ENCODE peak calls at places on chromosome 18, in eight cellular contexts. V, Z, T, E, L, M, D and U are unnamed samples.

GRCh38 chr18:11498821-11499220 is 110.6 kb upstream of the SLC35G4 start:
- DNase-seq in Z (no peak), D (no peak), V (no peak), L (no peak), E (no peak), T (no peak), M (no peak), U (no peak)

GRCh38 chr18:48409591-48410094 is 460 bp upstream of the ZBTB7C start:
- DNase-seq in E (peak), T (peak), Z (peak), D (no peak), L (no peak), V (no peak), M (no peak), U (peak)

GRCh38 chr18:68104036-68104435 is 587.5 kb upstream of the DSEL start:
- DNase-seq in E (no peak), L (no peak), M (no peak), T (no peak), V (no peak), Z (no peak), D (no peak), U (no peak)

GRCh38 chr18:23889907-23890306 is 124.6 kb upstream of the TTC39C start:
- DNase-seq in E (no peak), V (no peak), T (no peak), D (no peak), Z (no peak), M (no peak), L (no peak), U (no peak)

GRCh38 chr18:30192216-30192615 is 850.3 kb downstream of the DSC3 start:
- DNase-seq in D (no peak), Z (no peak), V (no peak), E (no peak), T (no peak), L (no peak), M (no peak), U (no peak)

GRCh38 chr18:68991281-68991680 is 193.4 kb downstream of the CCDC102B start:
- DNase-seq in D (no peak), L (peak), M (no peak), Z (no peak), V (no peak), E (no peak), T (peak), U (no peak)

GRCh38 chr18:29271496-29271895 is 1094.6 kb upstream of the CDH2 start:
- DNase-seq in L (peak), V (no peak), D (no peak), M (no peak), Z (no peak), E (no peak), T (no peak), U (no peak)

GRCh38 chr18:29004921-29005320 is 828.0 kb upstream of the CDH2 start:
- DNase-seq in V (no peak), L (no peak), M (no peak), D (no peak), T (no peak), E (no peak), Z (no peak), U (no peak)

GRCh38 chr18:9048808-9049494 is 53.5 kb upstream of the NDUFV2 start:
- DNase-seq in D (no peak), V (no peak), L (peak), M (no peak), E (no peak), Z (no peak), T (no peak), U (no peak)

GRCh38 chr18:31555971-31556747 is 35.5 kb upstream of the TTR start:
- DNase-seq in T (peak), M (peak), V (peak), Z (no peak), D (no peak), E (no peak), L (peak), U (peak)

GRCh38 chr18:61948196-61948800 is 55.5 kb upstream of the RNF152 start:
- DNase-seq in M (no peak), T (no peak), D (no peak), V (no peak), E (no peak), Z (no peak), L (peak), U (no peak)

GRCh38 chr18:41323044-41323443 is 632.0 kb upstream of the PIK3C3 start:
- DNase-seq in V (no peak), T (no peak), Z (no peak), L (peak), D (no peak), E (no peak), M (no peak), U (no peak)

GRCh38 chr18:80037869-80038630 is 3.8 kb downstream of the RBFA start:
- DNase-seq in T (no peak), V (no peak), E (no peak), M (no peak), L (no peak), D (no peak), Z (no peak), U (no peak)

GRCh38 chr18:3885209-3885792 is 435.3 kb downstream of the TGIF1 start:
- DNase-seq in E (no peak), M (no peak), T (peak), Z (no peak), D (no peak), L (no peak), V (no peak), U (no peak)
- TF ChIP-seq CTCF in E (peak), M (no peak), T (peak), Z (no peak), D (no peak), L (no peak), V (peak), U (no peak)

DNA sequence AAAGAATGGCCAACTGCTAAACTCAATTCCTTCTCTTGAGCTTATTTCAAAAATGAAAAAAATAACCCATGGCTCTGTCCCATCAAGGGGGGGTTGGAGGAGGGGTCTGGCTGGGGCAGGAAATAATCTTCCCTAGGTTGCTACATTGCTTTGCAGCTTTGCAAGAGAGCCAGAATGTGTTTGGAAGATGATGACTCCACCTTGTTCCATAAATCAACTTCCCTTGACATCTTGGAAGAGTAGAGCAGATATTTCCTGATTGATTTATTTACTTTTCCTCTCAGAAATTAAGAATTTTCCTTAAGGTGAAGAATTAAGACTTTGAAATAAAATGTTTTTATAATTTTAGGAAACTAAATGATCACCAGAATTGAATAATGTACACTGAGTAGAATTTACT is 41.3 kb downstream of the ESCO1 start:
- DNase-seq in Z (no peak), D (no peak), T (no peak), M (no peak), E (no peak), L (no peak), V (no peak), U (no peak)
- H3K27ac ChIP-seq in Z (no peak), D (no peak), T (no peak), M (no peak), E (no peak), L (no peak), V (no peak), U (no peak)

GRCh38 chr18:7603259-7604000 is 36.3 kb downstream of the PTPRM start:
- DNase-seq in M (no peak), E (no peak), V (no peak), Z (no peak), D (no peak), T (no peak), L (no peak), U (no peak)

GRCh38 chr18:7600528-7601248 is 33.6 kb downstream of the PTPRM start:
- DNase-seq in L (no peak), T (no peak), M (no peak), Z (no peak), V (no peak), D (no peak), E (no peak), U (peak)

GRCh38 chr18:7600036-7600435 is 32.9 kb downstream of the PTPRM start:
- DNase-seq in L (no peak), E (no peak), Z (no peak), M (no peak), V (no peak), T (no peak), D (no peak), U (no peak)

GRCh38 chr18:7601936-7602335 is 34.8 kb downstream of the PTPRM start:
- DNase-seq in E (no peak), V (no peak), T (no peak), L (no peak), M (no peak), Z (no peak), D (no peak), U (no peak)

GRCh38 chr18:7601249-7601620 is 34.1 kb downstream of the PTPRM start:
- DNase-seq in L (peak), Z (no peak), V (no peak), E (no peak), M (no peak), T (no peak), D (no peak), U (no peak)
- TF ChIP-seq CTCF in L (no peak), Z (no peak), V (no peak), E (no peak), M (no peak), T (no peak), D (no peak), U (no peak)

GRCh38 chr18:6610436-6610835 is 119.1 kb upstream of the ARHGAP28 start:
- DNase-seq in D (no peak), L (no peak), Z (no peak), E (no peak), T (no peak), M (no peak), V (no peak), U (no peak)
- H3K27ac ChIP-seq in D (no peak), L (peak), Z (peak), E (no peak), T (no peak), M (no peak), V (no peak), U (no peak)

DNA sequence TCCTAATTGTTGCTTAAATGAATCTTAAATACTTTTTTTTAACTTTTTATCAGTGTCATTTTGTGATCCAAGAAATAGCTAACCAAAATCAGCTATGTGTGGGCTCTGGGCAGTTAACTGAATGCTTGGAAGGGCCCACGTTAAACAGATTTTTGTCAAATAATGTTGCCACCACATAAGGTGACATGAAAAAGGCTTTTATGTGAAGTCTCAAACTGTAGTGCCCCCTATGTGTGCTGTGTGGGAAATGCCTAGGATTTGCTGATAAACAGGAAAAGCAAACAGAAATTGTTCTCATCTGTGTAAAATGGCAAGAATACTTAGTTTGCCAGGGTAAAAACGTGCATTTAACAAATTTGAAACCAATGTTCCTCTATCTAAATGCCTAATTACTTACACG is 242.2 kb downstream of the ZNF516 start:
- DNase-seq in L (peak), M (no peak), T (peak), E (no peak), D (no peak), V (no peak), Z (no peak), U (no peak)
- TF ChIP-seq CTCF in L (peak), M (no peak), T (peak), E (no peak), D (no peak), V (peak), Z (peak), U (peak)

DNA sequence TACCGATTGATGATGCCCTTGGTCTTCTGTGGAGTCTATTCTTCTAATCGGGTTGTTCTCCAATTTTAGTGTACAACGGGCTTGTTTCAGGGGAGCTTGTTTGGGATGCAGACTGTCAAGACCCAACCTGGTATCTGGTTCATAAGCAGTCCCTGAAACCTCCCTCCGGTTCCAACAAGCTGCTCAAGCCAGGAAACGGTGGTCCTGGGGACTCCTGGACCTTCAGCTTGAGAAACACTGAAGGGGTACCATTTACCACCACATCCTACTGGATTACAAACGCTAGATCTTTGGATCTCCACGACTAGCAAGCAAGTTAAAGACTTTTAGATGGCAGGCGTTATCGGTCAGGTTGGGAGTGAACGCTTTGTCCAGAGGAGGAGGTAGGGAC is 2.0 kb downstream of the BCL2 start:
- DNase-seq in L (no peak), E (no peak), D (no peak), Z (no peak), V (no peak), M (no peak), T (no peak), U (no peak)
- H3K27ac ChIP-seq in L (no peak), E (peak), D (peak), Z (peak), V (no peak), M (peak), T (no peak), U (peak)

GRCh38 chr18:27211569-27211968 is 26.5 kb upstream of the CHST9 start:
- DNase-seq in L (no peak), E (no peak), Z (no peak), T (no peak), M (no peak), D (no peak), V (no peak), U (no peak)
- TF ChIP-seq CTCF in L (no peak), E (no peak), Z (peak), T (no peak), M (no peak), D (no peak), V (peak), U (no peak)

GRCh38 chr18:36530676-36531405 is 233.3 kb downstream of the FHOD3 start:
- DNase-seq in L (no peak), E (no peak), V (no peak), M (no peak), D (no peak), T (no peak), Z (no peak), U (no peak)
- H3K27ac ChIP-seq in L (no peak), E (no peak), V (no peak), M (no peak), D (no peak), T (no peak), Z (no peak), U (no peak)